ENCODE peak calls at places on chromosomes 2 and 18, in four cellular contexts. R is HepG2, S is transverse colon, N is GM23248. P is an unnamed sample.
A peak's percentile ranks its signal among the peaks of the same experiment; 100 is the strongest.

GRCh38 chr2:112138143-112139032 is at the start of gene FBLN7:
- DNase-seq in S (no peak), N (peak; percentile 62), R (no peak), P (no peak)

GRCh38 chr2:187912956-187913355 is 358.7 kb upstream of the TFPI start:
- DNase-seq in R (no peak), N (peak; percentile 2), S (no peak), P (no peak)

GRCh38 chr2:4803396-4803795 is 888.8 kb upstream of the SOX11 start:
- DNase-seq in N (no peak), S (no peak), R (no peak), P (no peak)

GRCh38 chr2:49251766-49252165 is 97.5 kb upstream of the FSHR start:
- DNase-seq in R (no peak), N (peak; percentile 73), S (no peak), P (no peak)

GRCh38 chr18:23207191-23207955 is 72.1 kb downstream of the CABLES1 start:
- DNase-seq in N (no peak), S (no peak), R (peak; percentile 13), P (no peak)

GRCh38 chr2:46097714-46098480 is 199.3 kb upstream of the EPAS1 start:
- DNase-seq in N (peak; percentile 97), S (peak; percentile 76), R (peak; percentile 40), P (peak; percentile 89)

GRCh38 chr18:74082476-74083070 is 65.1 kb downstream of the FBXO15 start:
- DNase-seq in S (peak; percentile 66), R (peak; percentile 65), N (peak; percentile 55), P (peak; percentile 21)

GRCh38 chr2:118222643-118223486 is 134.6 kb downstream of the INSIG2 start:
- DNase-seq in R (no peak), N (peak; percentile 53), S (no peak), P (no peak)

GRCh38 chr18:26480897-26481795 is 67.2 kb downstream of the KCTD1 start:
- DNase-seq in R (peak; percentile 5), N (peak; percentile 94), S (no peak), P (no peak)

DNA sequence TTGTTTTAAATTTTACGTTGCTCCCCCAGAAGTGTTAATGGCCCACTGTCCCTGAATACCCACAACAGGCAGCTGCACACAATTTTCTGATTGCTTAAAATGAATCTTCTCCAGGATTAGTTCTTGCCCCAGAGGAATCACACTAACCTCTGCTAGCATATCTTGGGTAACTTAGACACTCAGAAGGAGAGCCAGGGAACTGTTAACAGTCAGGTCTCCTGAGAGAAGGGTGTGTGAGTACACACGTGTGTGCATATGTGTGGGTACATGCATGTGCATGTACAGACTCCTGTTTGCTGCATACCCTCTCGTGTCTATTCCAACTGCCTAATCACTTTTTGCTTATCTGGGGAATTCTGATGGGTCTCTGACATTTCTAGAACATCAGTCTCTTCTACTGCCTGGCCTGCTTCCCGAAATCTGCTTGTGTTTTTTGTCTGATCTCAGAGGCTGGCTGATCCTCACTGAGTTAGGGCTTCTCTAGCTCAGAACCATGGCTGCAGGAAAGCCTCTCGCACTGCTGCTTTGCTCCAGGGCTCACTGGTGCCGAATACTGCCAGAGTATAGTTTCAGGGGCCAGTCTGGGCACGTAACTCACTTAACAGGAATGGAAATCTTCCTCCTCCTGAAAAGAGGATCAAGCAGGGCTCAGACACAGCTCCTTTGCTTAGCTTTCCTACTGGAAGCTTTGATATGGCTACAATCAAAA is 62.8 kb downstream of the PRELID3A start:
- DNase-seq in S (no peak), N (no peak), R (no peak), P (no peak)
- H3K27ac ChIP-seq in S (no peak overlapping the region), N (no peak overlapping the region), R (no peak overlapping the region), P (no peak overlapping the region)

GRCh38 chr18:50277935-50278334 is 3.4 kb downstream of the MBD1 start:
- DNase-seq in R (no peak), N (peak; percentile 47), S (no peak), P (no peak)

GRCh38 chr18:50281295-50281971 is at the start of gene MBD1:
- DNase-seq in N (peak; percentile 99), R (peak; percentile 93), S (peak; percentile 97), P (peak; percentile 99)

GRCh38 chr18:50281972-50282520 is 723 bp upstream of the MBD1 start:
- DNase-seq in S (no peak), N (no peak), R (no peak), P (no peak)

GRCh38 chr18:50280707-50281294 is 522 bp downstream of the MBD1 start:
- DNase-seq in R (no peak), N (peak; percentile 14), S (no peak), P (no peak)

DNA sequence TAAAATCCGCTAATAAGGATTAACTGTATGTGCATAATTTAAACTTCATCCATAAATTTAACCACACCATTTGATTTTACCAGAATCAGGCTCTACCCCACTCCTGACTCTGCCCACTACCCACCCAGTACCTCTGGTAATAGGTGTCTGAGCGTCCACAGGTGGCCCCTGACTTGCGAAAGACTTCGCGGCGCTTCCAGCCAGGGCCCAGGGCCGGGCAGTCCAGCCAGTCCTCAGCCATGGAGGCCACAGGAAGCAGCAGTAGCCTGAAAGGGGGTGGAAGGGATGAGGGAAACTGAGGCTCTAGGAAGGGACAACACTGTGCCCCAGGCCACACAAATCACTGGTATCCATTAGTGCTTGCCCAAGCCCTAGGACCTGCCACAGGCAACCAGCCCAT is 1.6 kb downstream of the MBD1 start:
- DNase-seq in N (no peak), S (no peak), R (no peak), P (no peak)
- H3K27ac ChIP-seq in N (no peak overlapping the region), S (no peak overlapping the region), R (no peak overlapping the region), P (no peak overlapping the region)

GRCh38 chr2:233079473-233079877 is 19.3 kb downstream of the INPP5D start:
- DNase-seq in R (no peak), N (no peak), S (peak; percentile 56), P (no peak)

GRCh38 chr2:233079953-233080835 is 20.1 kb downstream of the INPP5D start:
- DNase-seq in N (no peak), R (no peak), S (no peak), P (no peak)

GRCh38 chr2:233081232-233081730 is 21.1 kb downstream of the INPP5D start:
- DNase-seq in R (no peak), S (no peak), N (no peak), P (no peak)

GRCh38 chr2:233081731-233082221 is 21.6 kb downstream of the INPP5D start:
- DNase-seq in S (no peak), R (no peak), N (no peak), P (no peak)

GRCh38 chr2:233080836-233081229 is 20.7 kb downstream of the INPP5D start:
- DNase-seq in R (no peak), N (no peak), S (no peak), P (no peak)
- H3K27ac ChIP-seq in R (no peak overlapping the region), N (no peak overlapping the region), S (peak overlapping the region; percentile 83), P (no peak overlapping the region)

GRCh38 chr18:76824136-76824676 is 1.8 kb downstream of the ZNF236 start:
- DNase-seq in R (no peak), N (no peak), S (no peak), P (no peak)
- H3K27ac ChIP-seq in R (peak overlapping the region; percentile 24), N (no peak overlapping the region), S (peak overlapping the region; percentile 91), P (no peak overlapping the region)